ENCODE peak calls at places on chromosomes 16 and 17, in five cellular contexts. One of them, this sample, is unnamed. For H3K36me3, the result is how much of the 10 kb centered on the place peaks cover.

GRCh38 chr17:7932949-7933348 is 943 bp downstream of the CNTROB start:
- DNase-seq in fibroblast of lung: peak
- DNase-seq in cardiac muscle cell: peak
- DNase-seq in lung: peak
- DNase-seq in CD8-positive, alpha-beta memory T cell: peak
- DNase-seq in this sample: no peak

GRCh38 chr16:67236551-67237395 is 9.8 kb downstream of the TMEM208 start:
- DNase-seq in fibroblast of lung: peak
- DNase-seq in cardiac muscle cell: peak
- DNase-seq in lung: no peak
- DNase-seq in CD8-positive, alpha-beta memory T cell: peak
- DNase-seq in this sample: no peak

GRCh38 chr16:16086653-16087446 is 136.4 kb downstream of the ABCC6 start:
- DNase-seq in fibroblast of lung: no peak
- DNase-seq in cardiac muscle cell: no peak
- DNase-seq in lung: no peak
- DNase-seq in CD8-positive, alpha-beta memory T cell: no peak
- DNase-seq in this sample: no peak

GRCh38 chr17:44119798-44120197 is 3.6 kb downstream of the HDAC5 start:
- DNase-seq in fibroblast of lung: no peak
- DNase-seq in cardiac muscle cell: no peak
- DNase-seq in lung: no peak
- DNase-seq in CD8-positive, alpha-beta memory T cell: no peak
- DNase-seq in this sample: no peak

GRCh38 chr17:41695134-41695661 is 6.5 kb downstream of the EIF1 start:
- DNase-seq in fibroblast of lung: no peak
- DNase-seq in cardiac muscle cell: no peak
- DNase-seq in lung: no peak
- DNase-seq in CD8-positive, alpha-beta memory T cell: no peak
- DNase-seq in this sample: no peak

GRCh38 chr16:12239953-12240485 is 263.5 kb downstream of the SNX29 start:
- DNase-seq in fibroblast of lung: peak
- DNase-seq in cardiac muscle cell: no peak
- DNase-seq in lung: no peak
- DNase-seq in CD8-positive, alpha-beta memory T cell: no peak
- DNase-seq in this sample: no peak

GRCh38 chr16:50269061-50269705 is 2.8 kb downstream of the ADCY7 start:
- DNase-seq in fibroblast of lung: no peak
- DNase-seq in cardiac muscle cell: no peak
- DNase-seq in lung: no peak
- DNase-seq in CD8-positive, alpha-beta memory T cell: peak
- DNase-seq in this sample: no peak

GRCh38 chr17:60513014-60513413 is 13.0 kb downstream of the APPBP2 start:
- DNase-seq in fibroblast of lung: no peak
- DNase-seq in cardiac muscle cell: no peak
- DNase-seq in lung: no peak
- DNase-seq in CD8-positive, alpha-beta memory T cell: no peak
- DNase-seq in this sample: no peak

GRCh38 chr16:57213462-57213861 is 27.3 kb downstream of the RSPRY1 start:
- DNase-seq in fibroblast of lung: no peak
- DNase-seq in cardiac muscle cell: no peak
- DNase-seq in lung: no peak
- DNase-seq in CD8-positive, alpha-beta memory T cell: no peak
- DNase-seq in this sample: no peak

GRCh38 chr17:27602721-27603445 is 28.1 kb upstream of the LGALS9 start:
- DNase-seq in fibroblast of lung: peak
- DNase-seq in cardiac muscle cell: peak
- DNase-seq in lung: peak
- DNase-seq in CD8-positive, alpha-beta memory T cell: peak
- DNase-seq in this sample: no peak

GRCh38 chr16:51164167-51164566 is 13.1 kb upstream of the SALL1 start:
- DNase-seq in fibroblast of lung: no peak
- DNase-seq in cardiac muscle cell: peak
- DNase-seq in lung: no peak
- DNase-seq in CD8-positive, alpha-beta memory T cell: no peak
- DNase-seq in this sample: no peak

GRCh38 chr16:78659216-78659615 is 559.8 kb downstream of the WWOX start:
- DNase-seq in fibroblast of lung: no peak
- DNase-seq in cardiac muscle cell: no peak
- DNase-seq in lung: no peak
- DNase-seq in CD8-positive, alpha-beta memory T cell: no peak
- DNase-seq in this sample: no peak

GRCh38 chr17:29565643-29566472 is 979 bp downstream of the ABHD15 start:
- DNase-seq in fibroblast of lung: no peak
- DNase-seq in cardiac muscle cell: peak
- DNase-seq in lung: peak
- DNase-seq in CD8-positive, alpha-beta memory T cell: peak
- DNase-seq in this sample: no peak

GRCh38 chr17:31549121-31549524 is 157.6 kb downstream of the RAB11FIP4 start:
- DNase-seq in fibroblast of lung: no peak
- DNase-seq in cardiac muscle cell: peak
- DNase-seq in lung: no peak
- DNase-seq in CD8-positive, alpha-beta memory T cell: no peak
- DNase-seq in this sample: no peak

GRCh38 chr17:64276961-64277505 is 14.0 kb upstream of the TEX2 start:
- DNase-seq in fibroblast of lung: no peak
- DNase-seq in cardiac muscle cell: no peak
- DNase-seq in lung: no peak
- DNase-seq in CD8-positive, alpha-beta memory T cell: no peak
- DNase-seq in this sample: no peak

GRCh38 chr17:61849674-61850073 is 13.7 kb downstream of the BRIP1 start:
- DNase-seq in fibroblast of lung: peak
- DNase-seq in cardiac muscle cell: no peak
- DNase-seq in lung: no peak
- DNase-seq in CD8-positive, alpha-beta memory T cell: no peak
- DNase-seq in this sample: no peak

GRCh38 chr16:51523400-51523799 is 372.3 kb upstream of the SALL1 start:
- DNase-seq in fibroblast of lung: peak
- DNase-seq in cardiac muscle cell: no peak
- DNase-seq in lung: no peak
- DNase-seq in CD8-positive, alpha-beta memory T cell: no peak
- DNase-seq in this sample: no peak

GRCh38 chr16:6753553-6753952 is 579.1 kb upstream of the RBFOX1 start:
- DNase-seq in fibroblast of lung: no peak
- DNase-seq in cardiac muscle cell: no peak
- DNase-seq in lung: no peak
- DNase-seq in CD8-positive, alpha-beta memory T cell: no peak
- DNase-seq in this sample: no peak

GRCh38 chr16:4505356-4506153 is 29.4 kb downstream of the HMOX2 start:
- DNase-seq in fibroblast of lung: no peak
- DNase-seq in cardiac muscle cell: no peak
- DNase-seq in lung: peak
- DNase-seq in CD8-positive, alpha-beta memory T cell: peak
- DNase-seq in this sample: no peak

GRCh38 chr17:7217113-7217987 is 2.3 kb downstream of the DLG4 start:
- DNase-seq in fibroblast of lung: peak
- DNase-seq in cardiac muscle cell: peak
- DNase-seq in lung: no peak
- DNase-seq in CD8-positive, alpha-beta memory T cell: peak
- DNase-seq in this sample: no peak

GRCh38 chr16:35134471-35134870 is 1675.1 kb downstream of the TP53TG3F start:
- DNase-seq in fibroblast of lung: no peak
- DNase-seq in cardiac muscle cell: no peak
- DNase-seq in lung: no peak
- DNase-seq in CD8-positive, alpha-beta memory T cell: no peak
- DNase-seq in this sample: no peak

GRCh38 chr17:13437966-13438779 is 163.6 kb downstream of the HS3ST3A1 start:
- DNase-seq in fibroblast of lung: peak
- DNase-seq in cardiac muscle cell: no peak
- DNase-seq in lung: no peak
- DNase-seq in CD8-positive, alpha-beta memory T cell: no peak
- DNase-seq in this sample: no peak

GRCh38 chr17:58648236-58648635 is 43.6 kb downstream of the TEX14 start:
- DNase-seq in fibroblast of lung: no peak
- DNase-seq in cardiac muscle cell: no peak
- DNase-seq in lung: no peak
- DNase-seq in CD8-positive, alpha-beta memory T cell: no peak
- DNase-seq in this sample: no peak

GRCh38 chr17:60817187-60817586 is 139.5 kb downstream of the BCAS3 start:
- DNase-seq in fibroblast of lung: peak
- DNase-seq in cardiac muscle cell: no peak
- DNase-seq in lung: no peak
- DNase-seq in CD8-positive, alpha-beta memory T cell: no peak
- DNase-seq in this sample: no peak

GRCh38 chr17:56676807-56677206 is 83.3 kb downstream of the NOG start:
- DNase-seq in fibroblast of lung: no peak
- DNase-seq in cardiac muscle cell: no peak
- DNase-seq in lung: no peak
- DNase-seq in CD8-positive, alpha-beta memory T cell: no peak
- DNase-seq in this sample: no peak

GRCh38 chr17:64306850-64307463 is 43.9 kb upstream of the TEX2 start:
- DNase-seq in fibroblast of lung: peak
- DNase-seq in cardiac muscle cell: peak
- DNase-seq in lung: peak
- DNase-seq in CD8-positive, alpha-beta memory T cell: peak
- DNase-seq in this sample: peak

GRCh38 chr17:35891273-35891672 is 11.1 kb upstream of the CCL5 start:
- DNase-seq in fibroblast of lung: no peak
- DNase-seq in cardiac muscle cell: no peak
- DNase-seq in lung: no peak
- DNase-seq in CD8-positive, alpha-beta memory T cell: peak
- DNase-seq in this sample: no peak

GRCh38 chr17:17812211-17813054 is 24.4 kb downstream of the SREBF1 start:
- DNase-seq in fibroblast of lung: peak
- DNase-seq in cardiac muscle cell: peak
- DNase-seq in lung: peak
- DNase-seq in CD8-positive, alpha-beta memory T cell: peak
- DNase-seq in this sample: no peak
- H3K36me3 ChIP-seq in fibroblast of lung: under half
- H3K36me3 ChIP-seq in cardiac muscle cell: under half
- H3K36me3 ChIP-seq in lung: under half
- H3K36me3 ChIP-seq in CD8-positive, alpha-beta memory T cell: under half
- H3K36me3 ChIP-seq in this sample: half or more

GRCh38 chr17:19650826-19651225 is 2.3 kb downstream of the ALDH3A2 start:
- DNase-seq in fibroblast of lung: peak
- DNase-seq in cardiac muscle cell: no peak
- DNase-seq in lung: no peak
- DNase-seq in CD8-positive, alpha-beta memory T cell: no peak
- DNase-seq in this sample: no peak
- H3K36me3 ChIP-seq in fibroblast of lung: under half
- H3K36me3 ChIP-seq in cardiac muscle cell: under half
- H3K36me3 ChIP-seq in lung: under half
- H3K36me3 ChIP-seq in CD8-positive, alpha-beta memory T cell: under half
- H3K36me3 ChIP-seq in this sample: under half

GRCh38 chr16:28280881-28281836 is 11.2 kb upstream of the SBK1 start:
- DNase-seq in fibroblast of lung: no peak
- DNase-seq in cardiac muscle cell: no peak
- DNase-seq in lung: no peak
- DNase-seq in CD8-positive, alpha-beta memory T cell: no peak
- DNase-seq in this sample: no peak
- H3K36me3 ChIP-seq in fibroblast of lung: under half
- H3K36me3 ChIP-seq in cardiac muscle cell: under half
- H3K36me3 ChIP-seq in lung: under half
- H3K36me3 ChIP-seq in CD8-positive, alpha-beta memory T cell: under half
- H3K36me3 ChIP-seq in this sample: under half

DNA sequence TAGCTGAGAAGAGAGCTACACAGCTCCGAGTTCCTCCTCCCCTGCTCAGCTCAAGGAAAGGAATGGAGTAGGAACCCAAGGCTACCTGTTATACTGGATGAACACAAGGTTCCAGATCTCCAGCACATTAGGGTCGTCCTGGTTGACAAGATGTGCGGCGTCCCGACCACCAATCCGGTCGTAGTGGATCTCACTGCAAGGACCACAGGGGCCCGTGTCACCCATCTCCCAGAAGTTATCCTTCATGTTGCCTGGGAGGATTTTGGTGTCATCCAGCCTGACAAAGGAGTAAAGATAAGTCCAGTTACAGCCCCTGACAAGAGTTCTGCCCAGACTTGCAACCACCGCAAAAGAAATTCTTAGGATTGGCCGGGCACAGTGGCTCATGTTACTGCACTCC is 17.6 kb downstream of the AARS1 start:
- DNase-seq in fibroblast of lung: no peak
- DNase-seq in cardiac muscle cell: no peak
- DNase-seq in lung: no peak
- DNase-seq in CD8-positive, alpha-beta memory T cell: no peak
- DNase-seq in this sample: no peak
- H3K36me3 ChIP-seq in fibroblast of lung: under half
- H3K36me3 ChIP-seq in cardiac muscle cell: half or more
- H3K36me3 ChIP-seq in lung: under half
- H3K36me3 ChIP-seq in CD8-positive, alpha-beta memory T cell: under half
- H3K36me3 ChIP-seq in this sample: half or more

This sample was measured in SK-N-MC.